ENCODE peak calls at places on chromosomes 5 and 9, in six cellular contexts. B is PC-3; R is CD8-positive, alpha-beta T cell; K is IMR-90; U is stomach; E is suprapubic skin. J is an unnamed sample. For H3K9me3, the result is how much of the 10 kb centered on the place peaks cover.

GRCh38 chr9:122394265-122395242 is 23.7 kb downstream of the PTGS1 start:
- DNase-seq in B (peak), R (no peak), K (peak), U (no peak), E (no peak), J (no peak)

GRCh38 chr5:181217805-181218065 is 5.3 kb upstream of the TRIM41 start:
- DNase-seq in B (no peak), R (no peak), K (no peak), U (no peak), E (no peak), J (no peak)

GRCh38 chr9:75914936-75915335 is 24.5 kb downstream of the PCSK5 start:
- DNase-seq in B (no peak), R (no peak), K (no peak), U (no peak), E (no peak), J (no peak)

GRCh38 chr9:134066546-134066922 is 1.3 kb downstream of the BRD3 start:
- DNase-seq in B (no peak), R (no peak), K (peak), U (peak), E (no peak), J (no peak)

GRCh38 chr9:116152941-116153764 is 438 bp upstream of the PAPPA start:
- DNase-seq in B (peak), R (no peak), K (peak), U (no peak), E (no peak), J (no peak)

GRCh38 chr5:180083529-180084060 is 12.0 kb upstream of the RNF130 start:
- DNase-seq in B (no peak), R (no peak), K (no peak), U (no peak), E (no peak), J (no peak)

GRCh38 chr9:32703635-32704034 is 68.2 kb upstream of the TAF1L start:
- DNase-seq in B (peak), R (no peak), K (no peak), U (no peak), E (no peak), J (no peak)

GRCh38 chr9:36987891-36988290 is 46.2 kb downstream of the PAX5 start:
- DNase-seq in B (peak), R (no peak), K (peak), U (no peak), E (no peak), J (no peak)

GRCh38 chr5:134120386-134121138 is 6.1 kb downstream of the TCF7 start:
- DNase-seq in B (no peak), R (no peak), K (no peak), U (no peak), E (no peak), J (no peak)

GRCh38 chr5:143986567-143987242 is 174.7 kb downstream of the HMHB1 start:
- DNase-seq in B (no peak), R (no peak), K (peak), U (no peak), E (no peak), J (no peak)

GRCh38 chr9:79382468-79382867 is 189.3 kb upstream of the TLE4 start:
- DNase-seq in B (no peak), R (no peak), K (no peak), U (no peak), E (no peak), J (no peak)

GRCh38 chr9:21334603-21334968 is 618 bp downstream of the KLHL9 start:
- DNase-seq in B (no peak), R (peak), K (peak), U (no peak), E (no peak), J (no peak)

GRCh38 chr9:125455132-125455531 is 193.5 kb downstream of the GAPVD1 start:
- DNase-seq in B (no peak), R (no peak), K (no peak), U (no peak), E (no peak), J (no peak)

GRCh38 chr5:79955496-79956172 is 35.4 kb downstream of the MTX3 start:
- DNase-seq in B (no peak), R (no peak), K (no peak), U (no peak), E (no peak), J (peak)

GRCh38 chr9:36903541-36904435 is 130.3 kb downstream of the PAX5 start:
- DNase-seq in B (peak), R (no peak), K (peak), U (peak), E (peak), J (no peak)

GRCh38 chr5:14050821-14051220 is 92.3 kb upstream of the TRIO start:
- DNase-seq in B (no peak), R (no peak), K (peak), U (no peak), E (no peak), J (no peak)

GRCh38 chr5:160926428-160926827 is 74.4 kb upstream of the ATP10B start:
- DNase-seq in B (no peak), R (no peak), K (no peak), U (peak), E (no peak), J (no peak)

GRCh38 chr5:93723005-93723404 is 18.4 kb downstream of the POU5F2 start:
- DNase-seq in B (peak), R (no peak), K (peak), U (no peak), E (no peak), J (no peak)

GRCh38 chr5:38463634-38464521 is 92.6 kb downstream of the LIFR start:
- DNase-seq in B (peak), R (no peak), K (peak), U (no peak), E (no peak), J (no peak)

GRCh38 chr5:1057485-1057825 is 48.9 kb downstream of the NKD2 start:
- DNase-seq in B (no peak), R (no peak), K (no peak), U (no peak), E (no peak), J (no peak)

GRCh38 chr9:35675732-35676392 is 2.1 kb downstream of the CA9 start:
- DNase-seq in B (no peak), R (no peak), K (no peak), U (peak), E (no peak), J (no peak)

GRCh38 chr5:146866263-146866662 is 12.3 kb downstream of the PPP2R2B start:
- DNase-seq in B (no peak), R (no peak), K (no peak), U (no peak), E (no peak), J (no peak)

GRCh38 chr5:129670944-129671343 is 77.0 kb upstream of the MINAR2 start:
- DNase-seq in B (peak), R (no peak), K (peak), U (no peak), E (no peak), J (no peak)

GRCh38 chr5:23506329-23507236 is 826 bp upstream of the PRDM9 start:
- DNase-seq in B (peak), R (no peak), K (no peak), U (no peak), E (no peak), J (peak)

GRCh38 chr9:118721923-118722322 is 647.3 kb downstream of the BRINP1 start:
- DNase-seq in B (no peak), R (no peak), K (no peak), U (no peak), E (no peak), J (no peak)

GRCh38 chr9:124818431-124819281 is 34.6 kb upstream of the WDR38 start:
- DNase-seq in B (peak), R (no peak), K (peak), U (no peak), E (no peak), J (peak)

GRCh38 chr5:139651863-139652787 is 4.0 kb downstream of the CXXC5 start:
- DNase-seq in B (peak), R (peak), K (peak), U (peak), E (no peak), J (peak)

GRCh38 chr5:30041831-30042385 is 1151.6 kb upstream of the CDH6 start:
- DNase-seq in B (peak), R (no peak), K (no peak), U (no peak), E (no peak), J (no peak)

GRCh38 chr5:30039379-30039778 is 1154.1 kb upstream of the CDH6 start:
- DNase-seq in B (no peak), R (no peak), K (no peak), U (no peak), E (no peak), J (no peak)

GRCh38 chr5:30041291-30041690 is 1152.2 kb upstream of the CDH6 start:
- DNase-seq in B (no peak), R (no peak), K (no peak), U (no peak), E (no peak), J (no peak)

GRCh38 chr5:30042677-30043076 is 1150.8 kb upstream of the CDH6 start:
- DNase-seq in B (no peak), R (no peak), K (no peak), U (no peak), E (no peak), J (no peak)

GRCh38 chr5:30040483-30041116 is 1152.9 kb upstream of the CDH6 start:
- DNase-seq in B (peak), R (no peak), K (peak), U (no peak), E (no peak), J (peak)
- H3K4me3 ChIP-seq in B (no peak), R (no peak), K (no peak), U (no peak), E (no peak), J (no peak)

GRCh38 chr5:109690456-109691247 is 925 bp downstream of the MAN2A1 start:
- DNase-seq in B (peak), R (peak), K (peak), U (peak), E (peak), J (peak)
- TF ChIP-seq CTCF in B (peak), R (no peak), K (peak), U (peak), E (no peak), J (peak)

DNA sequence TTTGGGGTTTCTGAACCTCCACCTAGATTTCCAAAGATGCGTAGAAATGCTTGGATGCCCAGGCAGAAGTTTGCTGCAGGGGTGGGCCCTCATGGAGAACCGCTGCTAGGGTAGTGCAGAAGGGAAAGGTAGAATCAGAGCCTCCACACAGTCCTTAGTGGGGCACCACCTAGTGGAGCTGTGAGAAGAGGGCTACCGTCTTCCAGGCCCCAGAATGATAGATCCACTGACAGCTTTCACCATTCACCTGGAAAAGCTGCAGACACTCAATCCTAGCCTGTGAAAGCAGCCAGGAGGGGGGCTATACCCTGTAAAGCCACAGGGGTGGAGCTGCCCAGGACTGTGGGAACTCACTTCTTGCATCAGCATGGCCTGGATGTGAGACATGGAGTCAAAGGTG is 13.3 kb upstream of the HSDL2 start:
- DNase-seq in B (no peak), R (no peak), K (no peak), U (no peak), E (no peak), J (peak)
- H3K9me3 ChIP-seq in B (under half), R (under half), K (under half), U (under half), E (under half), J (under half)

GRCh38 chr9:86351897-86352296 is 2.3 kb downstream of the TUT7 start:
- DNase-seq in B (no peak), R (no peak), K (no peak), U (no peak), E (no peak), J (no peak)
- H3K4me3 ChIP-seq in B (peak), R (no peak), K (no peak), U (peak), E (peak), J (no peak)

DNA sequence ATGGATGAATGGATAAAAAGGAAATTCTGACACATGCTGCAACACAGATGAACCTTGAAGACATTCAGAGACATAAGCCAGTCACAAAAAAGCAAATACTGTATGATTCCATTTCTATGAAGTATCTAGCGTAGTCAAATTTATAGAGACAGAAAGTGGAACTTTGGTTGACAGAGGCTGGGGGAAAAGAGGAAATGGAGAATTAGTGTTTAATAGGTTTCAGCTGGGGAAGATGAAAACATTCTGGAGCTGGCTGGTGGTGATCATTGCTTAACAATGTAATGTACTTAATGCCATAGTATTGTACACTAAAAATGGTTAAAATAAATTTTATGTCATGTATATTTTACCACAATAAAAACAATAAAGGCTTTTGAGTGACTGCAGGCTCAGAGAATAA is 24.2 kb downstream of the PPIC start:
- DNase-seq in B (no peak), R (no peak), K (no peak), U (no peak), E (no peak), J (no peak)
- TF ChIP-seq CTCF in B (no peak), R (no peak), K (no peak), U (no peak), E (no peak), J (no peak)

GRCh38 chr5:55711531-55712022 is 547 bp downstream of the SLC38A9 start:
- DNase-seq in B (no peak), R (no peak), K (no peak), U (no peak), E (no peak), J (no peak)
- H3K9me3 ChIP-seq in B (under half), R (under half), K (under half), U (under half), E (under half), J (under half)

GRCh38 chr9:87795178-87795577 is 69.3 kb downstream of the CTSL start:
- DNase-seq in B (no peak), R (no peak), K (no peak), U (no peak), E (no peak), J (no peak)
- H3K4me3 ChIP-seq in B (no peak), R (no peak), K (no peak), U (no peak), E (no peak), J (no peak)